ENCODE peak calls at places on chromosomes 1 and 21, in five cellular contexts. F is CD8-positive, alpha-beta T cell; N is astrocyte of the cerebellum; K is left lung; H is RWPE1. Z is an unnamed sample.

GRCh38 chr1:170967042-170967910 is 31.9 kb downstream of the MROH9 start:
- DNase-seq in N (peak; percentile 32), F (no peak), H (peak; percentile 11), K (no peak), Z (no peak)

GRCh38 chr1:238485062-238485905 is 594.6 kb upstream of the ZP4 start:
- DNase-seq in H (no peak), K (no peak), N (no peak), F (no peak), Z (no peak)

GRCh38 chr1:47797555-47797954 is 199.6 kb downstream of the TRABD2B start:
- DNase-seq in F (no peak), N (no peak), H (no peak), K (no peak), Z (no peak)

GRCh38 chr1:227918736-227919135 is 29.0 kb downstream of the WNT9A start:
- DNase-seq in F (no peak), K (no peak), N (no peak), H (no peak), Z (no peak)

GRCh38 chr1:204706838-204707509 is 21.4 kb upstream of the LRRN2 start:
- DNase-seq in K (no peak), F (no peak), H (no peak), N (no peak), Z (no peak)

GRCh38 chr1:99546432-99547416 is 99.2 kb upstream of the PALMD start:
- DNase-seq in H (no peak), K (no peak), N (no peak), F (no peak), Z (no peak)

GRCh38 chr1:110262846-110263631 is 52.9 kb downstream of the KCNC4 start:
- DNase-seq in N (no peak), F (no peak), K (no peak), H (no peak), Z (no peak)

GRCh38 chr1:102241431-102242338 is 245.0 kb upstream of the OLFM3 start:
- DNase-seq in F (no peak), H (no peak), N (no peak), K (no peak), Z (no peak)

GRCh38 chr1:147756336-147756735 is 4.1 kb downstream of the GJA5 start:
- DNase-seq in H (no peak), K (no peak), F (no peak), N (no peak), Z (no peak)

GRCh38 chr1:166479052-166479631 is 312.3 kb upstream of the FAM78B start:
- DNase-seq in N (peak; percentile 6), F (no peak), H (peak; percentile 22), K (no peak), Z (peak; percentile 34)

GRCh38 chr1:180213401-180214177 is 16.5 kb upstream of the LHX4 start:
- DNase-seq in N (no peak), F (peak; percentile 62), H (peak; percentile 99), K (no peak), Z (no peak)

GRCh38 chr1:186404454-186405051 is 28.9 kb downstream of the ODR4 start:
- DNase-seq in F (no peak), N (peak; percentile 23), H (peak; percentile 10), K (no peak), Z (no peak)

GRCh38 chr1:227927971-227928741 is 19.6 kb downstream of the WNT9A start:
- DNase-seq in K (no peak), N (no peak), H (no peak), F (no peak), Z (no peak)

GRCh38 chr1:87329756-87330200 is 1.1 kb downstream of the LMO4 start:
- DNase-seq in N (no peak), H (no peak), K (no peak), F (no peak), Z (no peak)

GRCh38 chr1:201461193-201461657 is 7.8 kb downstream of the PHLDA3 start:
- DNase-seq in F (no peak), H (peak; percentile 93), K (peak; percentile 61), N (peak; percentile 65), Z (no peak)

GRCh38 chr1:217889401-217889800 is 258.3 kb downstream of the SPATA17 start:
- DNase-seq in H (no peak), F (no peak), N (no peak), K (no peak), Z (no peak)

GRCh38 chr1:226332947-226333346 is 24.0 kb upstream of the LIN9 start:
- DNase-seq in K (no peak), N (no peak), H (no peak), F (no peak), Z (no peak)

GRCh38 chr1:39445573-39445972 is 45.9 kb upstream of the BMP8A start:
- DNase-seq in N (no peak), K (no peak), F (no peak), H (no peak), Z (no peak)

GRCh38 chr1:210915890-210916507 is 217.9 kb downstream of the KCNH1 start:
- DNase-seq in H (no peak), N (no peak), K (no peak), F (no peak), Z (no peak)

GRCh38 chr21:39429445-39429844 is 16.1 kb downstream of the LCA5L start:
- DNase-seq in F (no peak), N (no peak), K (no peak), H (no peak), Z (no peak)

GRCh38 chr1:221708076-221708571 is 33.8 kb downstream of the DUSP10 start:
- DNase-seq in F (no peak), K (no peak), H (no peak), N (no peak), Z (no peak)

GRCh38 chr1:209207126-209207700 is 376.3 kb upstream of the CAMK1G start:
- DNase-seq in F (no peak), N (no peak), K (no peak), H (no peak), Z (no peak)

GRCh38 chr1:160209656-160210046 is 4.5 kb downstream of the PEA15 start:
- DNase-seq in H (no peak), K (no peak), N (no peak), F (no peak), Z (no peak)

GRCh38 chr1:41515131-41515678 is 30.7 kb upstream of the EDN2 start:
- DNase-seq in F (no peak), K (peak; percentile 64), N (no peak), H (peak; percentile 64), Z (no peak)

GRCh38 chr1:3910049-3910731 is 10.1 kb upstream of the C1orf174 start:
- DNase-seq in K (peak; percentile 32), H (no peak), N (no peak), F (no peak), Z (no peak)

GRCh38 chr1:61638296-61638695 is 86.6 kb downstream of the TM2D1 start:
- DNase-seq in N (peak; percentile 45), K (no peak), H (no peak), F (no peak), Z (no peak)

GRCh38 chr1:33042836-33043235 is 6.2 kb upstream of the AK2 start:
- DNase-seq in K (no peak), F (no peak), N (no peak), H (no peak), Z (no peak)

GRCh38 chr1:51444534-51445192 is 74.4 kb downstream of the EPS15 start:
- DNase-seq in N (no peak), F (no peak), K (no peak), H (no peak), Z (no peak)

GRCh38 chr1:154751690-154752089 is 118.4 kb downstream of the KCNN3 start:
- DNase-seq in F (no peak), N (no peak), K (no peak), H (no peak), Z (no peak)

GRCh38 chr1:53362851-53363642 is 35.2 kb upstream of the LRP8 start:
- DNase-seq in K (peak; percentile 10), N (no peak), F (peak; percentile 46), H (no peak), Z (no peak)

GRCh38 chr1:41681331-41682136 is 197.1 kb upstream of the EDN2 start:
- DNase-seq in K (no peak), N (no peak), H (no peak), F (no peak), Z (no peak)

DNA sequence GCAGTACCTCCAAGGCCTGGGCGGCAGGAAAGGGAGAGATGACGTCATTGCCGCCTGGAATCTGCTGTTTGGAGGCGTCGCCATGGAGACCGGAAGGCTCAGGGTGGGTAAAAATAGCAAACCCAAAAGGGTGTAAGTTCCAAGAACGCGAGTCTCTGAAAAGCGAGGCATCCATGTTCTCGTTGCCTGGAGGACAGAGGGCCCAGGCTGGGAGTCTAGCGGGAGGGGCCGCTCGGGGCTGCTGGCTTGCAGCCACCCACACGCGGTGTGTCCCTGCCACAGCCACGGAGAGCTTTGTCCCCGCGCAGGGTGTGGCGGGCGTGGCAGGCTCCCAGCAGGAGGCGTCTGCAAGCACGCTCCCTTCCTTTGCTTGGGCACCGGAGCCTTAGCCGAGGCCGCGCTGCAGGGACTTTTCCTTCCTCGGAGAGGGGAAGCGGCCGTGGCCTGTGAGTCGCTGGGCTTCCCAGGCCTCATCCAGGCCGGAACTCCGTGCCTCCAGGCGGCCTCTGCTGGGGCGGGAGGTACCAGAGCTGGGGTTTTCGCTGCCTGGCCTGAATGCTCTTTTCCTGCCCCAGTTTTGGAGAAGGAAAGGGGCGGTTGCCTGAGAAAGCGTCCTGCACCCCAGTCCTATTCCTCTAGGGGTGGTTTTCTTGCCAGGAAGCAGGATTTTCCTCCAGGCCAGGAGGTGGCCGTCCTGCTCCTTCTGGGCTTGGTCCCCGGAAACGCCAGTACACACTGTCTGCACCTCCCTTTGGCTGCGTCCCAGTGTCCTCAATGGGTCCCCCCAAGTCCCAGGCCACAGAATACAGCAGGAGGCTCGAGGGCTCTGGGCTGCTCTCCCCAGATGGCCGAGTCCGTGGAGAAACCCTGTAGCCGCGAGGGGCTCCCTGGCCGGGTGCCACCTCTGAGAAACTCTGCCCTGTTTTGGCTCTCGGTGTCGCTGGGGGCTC is 15.3 kb upstream of the SKI start:
- DNase-seq in H (peak; percentile 86), K (peak; percentile 90), N (peak; percentile 95), F (peak; percentile 70), Z (no peak)
- TF ChIP-seq CTCF in H (peak; percentile 52), K (peak; percentile 16), N (peak; percentile 18), F (no peak), Z (peak; percentile 26)

DNA sequence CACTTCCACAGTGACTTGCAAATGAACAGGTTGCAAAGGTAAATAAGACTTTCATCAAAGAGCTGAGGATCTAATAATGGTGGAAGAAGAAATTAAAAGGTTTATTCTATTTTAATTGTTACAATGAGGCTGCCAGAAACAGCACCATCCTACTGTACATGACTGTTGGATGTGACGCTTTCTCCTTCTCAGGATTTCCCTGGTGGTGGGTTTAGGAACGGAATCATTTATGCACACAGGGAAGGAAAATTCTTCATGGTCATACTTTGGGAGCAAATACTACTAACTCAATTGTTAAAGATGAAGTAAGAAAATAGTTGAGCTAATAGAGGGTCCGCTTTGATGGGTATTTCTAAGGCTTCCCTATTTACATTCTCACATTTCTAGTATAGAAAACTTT is 22.2 kb upstream of the LYPLAL1 start:
- DNase-seq in F (no peak), N (no peak), H (no peak), K (no peak), Z (no peak)
- TF ChIP-seq CTCF in F (no peak), N (no peak), H (no peak), K (no peak), Z (no peak)

GRCh38 chr1:20212685-20213331 is 26.5 kb upstream of the PLA2G2C start:
- DNase-seq in H (peak; percentile 84), K (peak; percentile 62), F (peak; percentile 67), N (peak; percentile 13), Z (peak; percentile 56)
- TF ChIP-seq CTCF in H (peak; percentile 83), K (peak; percentile 75), F (peak; percentile 83), N (peak; percentile 82), Z (peak; percentile 84)

DNA sequence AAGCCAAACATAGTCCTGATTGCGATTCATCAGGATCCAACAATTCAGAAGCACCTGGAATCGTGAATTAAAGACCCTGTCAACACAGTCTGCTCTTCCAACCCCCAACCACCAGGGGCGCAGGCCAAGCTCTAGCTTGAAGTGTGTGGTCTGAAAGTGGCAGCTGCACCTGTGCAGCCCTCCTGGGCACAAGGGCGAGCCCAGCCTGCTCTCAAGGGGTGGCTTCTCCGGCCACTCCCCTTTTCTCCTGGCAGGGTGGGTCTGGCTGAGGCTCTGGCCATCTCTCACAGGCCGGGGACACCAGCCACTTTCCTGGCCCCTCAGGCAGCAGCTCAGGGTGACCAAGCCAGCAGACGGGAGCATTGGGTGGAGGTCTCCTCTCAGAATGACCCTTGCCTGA is 62.3 kb downstream of the SLC66A1 start:
- DNase-seq in N (no peak), H (no peak), K (no peak), F (no peak), Z (peak; percentile 30)
- TF ChIP-seq CTCF in N (peak; percentile 49), H (no peak), K (no peak), F (no peak), Z (peak; percentile 73)

Z was measured in progenitor cell of endocrine pancreas.